ENCODE peak calls at places on chromosomes 6 and 20, in five cellular contexts. E is psoas muscle, V is SW 1271, I is tibial nerve, A is activated T-helper 1 cell treated with Interleukin-2 at 50 U/mL for 16 hours. D is an unnamed sample.

GRCh38 chr6:64330694-64331309 is 695.2 kb downstream of the PHF3 start:
- DNase-seq in E (peak; percentile 31), I (peak; percentile 62), A (no peak), V (no peak), D (peak; percentile 51)

GRCh38 chr6:27129095-27129815 is 118.2 kb upstream of the PRSS16 start:
- DNase-seq in V (no peak), A (no peak), E (no peak), I (no peak), D (no peak)

GRCh38 chr6:112770341-112770740 is 423.2 kb downstream of the RFPL4B start:
- DNase-seq in A (no peak), I (no peak), E (no peak), V (no peak), D (no peak)

GRCh38 chr6:145875496-145876244 is 61.1 kb upstream of the FBXO30 start:
- DNase-seq in A (no peak), V (no peak), I (no peak), E (no peak), D (no peak)

GRCh38 chr6:132498638-132499037 is 14.3 kb downstream of the STX7 start:
- DNase-seq in I (no peak), V (no peak), E (no peak), A (no peak), D (no peak)

GRCh38 chr6:6746334-6746969 is 157.9 kb downstream of the LY86 start:
- DNase-seq in V (no peak), I (no peak), A (no peak), E (peak; percentile 56), D (peak; percentile 66)

GRCh38 chr20:43904195-43904594 is 10.5 kb upstream of the TOX2 start:
- DNase-seq in A (no peak), E (no peak), I (no peak), V (no peak), D (no peak)

GRCh38 chr20:19991826-19992225 is 25.3 kb upstream of the NAA20 start:
- DNase-seq in V (no peak), E (no peak), A (no peak), I (no peak), D (no peak)

GRCh38 chr20:31608256-31608980 is 3.3 kb downstream of the ID1 start:
- DNase-seq in A (no peak), I (peak; percentile 67), V (no peak), E (peak; percentile 82), D (peak; percentile 85)

D was measured in right cardiac atrium.